ENCODE peak calls at places on chromosomes 7 and 10, in nine cellular contexts. X is neuronal stem cell, J is dorsolateral prefrontal cortex, W is A549, V is stomach, L is brain microvascular endothelial cell, E is left ventricle myocardium inferior, Y is AG04450, P is endodermal cell. I is an unnamed sample.

GRCh38 chr7:112161253-112162160 is 44.7 kb downstream of the DOCK4 start:
- DNase-seq in X (no peak), J (no peak), W (no peak), V (no peak), L (no peak), E (no peak), Y (no peak), P (no peak), I (no peak)

GRCh38 chr10:7525314-7526016 is 114.6 kb upstream of the SFMBT2 start:
- DNase-seq in X (peak), J (no peak), W (peak), V (peak), L (peak), E (no peak), Y (peak), P (peak), I (peak)

GRCh38 chr10:118501637-118502440 is 93.6 kb downstream of the PRLHR start:
- DNase-seq in X (no peak), J (no peak), W (peak), V (no peak), L (peak), E (no peak), Y (no peak), P (no peak), I (no peak)

GRCh38 chr7:33799766-33800165 is 105.6 kb upstream of the BMPER start:
- DNase-seq in X (no peak), J (no peak), W (no peak), V (no peak), L (no peak), E (no peak), Y (no peak), P (no peak), I (no peak)

GRCh38 chr10:74194545-74194944 is 43.5 kb downstream of the ADK start:
- DNase-seq in X (no peak), J (no peak), W (no peak), V (no peak), L (peak), E (no peak), Y (no peak), P (no peak), I (no peak)

GRCh38 chr7:3955751-3956696 is 655.0 kb downstream of the SDK1 start:
- DNase-seq in X (no peak), J (no peak), W (peak), V (no peak), L (peak), E (no peak), Y (no peak), P (no peak), I (no peak)

GRCh38 chr7:30165590-30165989 is 30.8 kb downstream of the MTURN start:
- DNase-seq in X (no peak), J (no peak), W (no peak), V (no peak), L (no peak), E (no peak), Y (no peak), P (no peak), I (no peak)

GRCh38 chr10:9009505-9009904 is 955.0 kb downstream of the GATA3 start:
- DNase-seq in X (no peak), J (no peak), W (no peak), V (no peak), L (no peak), E (no peak), Y (no peak), P (no peak), I (no peak)

GRCh38 chr10:29412452-29413004 is 123.7 kb downstream of the LYZL1 start:
- DNase-seq in X (no peak), J (no peak), W (no peak), V (no peak), L (no peak), E (no peak), Y (no peak), P (no peak), I (no peak)

GRCh38 chr10:3803884-3804741 is 19.1 kb upstream of the KLF6 start:
- DNase-seq in X (no peak), J (no peak), W (no peak), V (no peak), L (no peak), E (no peak), Y (no peak), P (no peak), I (no peak)

GRCh38 chr10:103079946-103080345 is 113.1 kb downstream of the NT5C2 start:
- DNase-seq in X (no peak), J (no peak), W (no peak), V (no peak), L (no peak), E (no peak), Y (no peak), P (peak), I (no peak)

GRCh38 chr7:105298439-105298894 is 90.3 kb downstream of the SRPK2 start:
- DNase-seq in X (no peak), J (no peak), W (no peak), V (no peak), L (no peak), E (no peak), Y (no peak), P (peak), I (no peak)

GRCh38 chr7:1168422-1168821 is 8.4 kb upstream of the ZFAND2A start:
- DNase-seq in X (no peak), J (no peak), W (no peak), V (no peak), L (no peak), E (no peak), Y (no peak), P (no peak), I (no peak)

GRCh38 chr10:47165711-47166404 is 134.1 kb upstream of the GDF10 start:
- DNase-seq in X (no peak), J (no peak), W (no peak), V (no peak), L (peak), E (peak), Y (peak), P (no peak), I (no peak)
- H3K4me3 ChIP-seq in X (no peak), J (peak), W (no peak), V (peak), L (peak), E (peak), Y (peak), P (no peak), I (no peak)

GRCh38 chr7:151088856-151089699 is 2.8 kb downstream of the AGAP3 start:
- DNase-seq in X (peak), J (no peak), W (no peak), V (peak), L (peak), E (peak), Y (no peak), P (no peak), I (peak)
- H3K27ac ChIP-seq in X (no peak), J (peak), W (no peak), V (peak), L (peak), E (peak), Y (peak), P (peak), I (peak)

DNA sequence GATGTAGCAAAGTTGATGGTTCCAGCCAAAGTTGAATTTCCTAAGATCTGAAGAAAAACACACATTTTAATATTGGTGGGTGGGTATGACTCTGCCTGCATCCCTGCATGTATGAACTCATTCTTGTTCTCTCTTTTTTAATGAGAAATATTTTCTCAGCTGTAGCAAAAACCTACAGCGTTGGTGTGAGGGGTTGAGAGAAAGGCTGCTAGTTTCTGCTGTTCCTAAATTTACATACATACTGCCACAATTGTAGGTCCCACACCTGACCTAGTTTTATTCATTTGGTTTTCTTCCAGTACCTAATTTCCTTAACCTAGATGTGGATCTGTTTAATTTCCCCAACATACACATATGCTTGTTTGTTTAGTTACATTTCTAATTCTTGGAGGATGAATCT is 4.6 kb downstream of the AGFG2 start:
- DNase-seq in X (no peak), J (no peak), W (no peak), V (no peak), L (no peak), E (no peak), Y (no peak), P (no peak), I (no peak)
- H3K4me3 ChIP-seq in X (no peak), J (no peak), W (no peak), V (no peak), L (no peak), E (no peak), Y (no peak), P (peak), I (no peak)

GRCh38 chr7:71746004-71746403 is 614.1 kb downstream of the GALNT17 start:
- DNase-seq in X (no peak), J (no peak), W (no peak), V (no peak), L (no peak), E (no peak), Y (no peak), P (no peak), I (peak)
- H3K27ac ChIP-seq in X (no peak), J (no peak), W (no peak), V (no peak), L (no peak), E (no peak), Y (no peak), P (no peak), I (no peak)

DNA sequence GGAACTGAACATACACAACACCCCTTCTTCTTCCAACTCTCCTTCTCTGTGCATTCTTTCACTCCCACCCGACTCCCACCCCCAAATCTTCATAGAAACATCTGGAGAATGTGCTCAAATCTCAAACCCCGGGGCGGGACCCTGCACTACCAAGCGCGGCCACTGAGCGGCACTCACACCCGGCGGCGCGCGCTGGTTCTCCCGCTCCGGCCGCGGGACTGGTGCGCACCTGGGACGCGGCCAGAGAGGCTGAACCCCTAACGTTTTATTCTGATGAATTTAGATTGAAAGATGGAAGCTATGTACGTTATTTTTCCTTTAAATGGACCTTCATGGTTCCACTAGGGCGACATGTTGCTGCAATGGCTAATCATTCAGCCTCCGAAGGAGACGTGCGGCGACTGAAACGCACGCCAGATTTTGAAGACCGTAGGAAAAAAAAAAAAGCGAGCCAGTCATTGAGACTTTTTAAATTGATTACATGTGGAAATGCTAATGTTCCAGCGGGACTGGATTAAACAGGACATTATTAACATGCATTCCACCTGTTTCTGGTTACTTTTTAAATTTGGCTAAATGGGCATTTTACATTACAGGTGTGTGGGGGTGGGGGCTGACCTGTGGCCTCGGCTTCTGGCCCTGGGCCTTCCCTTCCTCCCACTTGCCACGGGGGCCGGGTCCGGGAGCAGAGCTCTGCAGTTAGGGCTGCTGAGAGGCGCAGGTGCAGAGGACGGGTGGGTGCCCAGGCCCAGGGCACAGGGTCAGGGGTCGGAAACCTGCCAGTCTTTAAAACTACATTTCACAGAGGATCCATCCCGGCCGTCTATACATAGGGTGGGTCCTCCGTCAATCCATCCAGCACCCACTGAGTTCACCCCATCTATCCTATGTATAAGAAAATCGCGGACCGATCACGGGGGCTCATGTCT is 106.8 kb upstream of the INSIG1 start:
- DNase-seq in X (peak), J (no peak), W (peak), V (peak), L (peak), E (no peak), Y (no peak), P (peak), I (peak)
- H3K4me3 ChIP-seq in X (no peak), J (peak), W (peak), V (no peak), L (no peak), E (no peak), Y (peak), P (no peak), I (peak)

GRCh38 chr10:75723319-75723965 is 292.0 kb downstream of the LRMDA start:
- DNase-seq in X (no peak), J (no peak), W (no peak), V (no peak), L (no peak), E (no peak), Y (no peak), P (no peak), I (no peak)
- H3K27ac ChIP-seq in X (no peak), J (no peak), W (no peak), V (no peak), L (no peak), E (no peak), Y (no peak), P (no peak), I (no peak)

GRCh38 chr10:19745672-19746071 is 70.6 kb upstream of the PLXDC2 start:
- DNase-seq in X (no peak), J (no peak), W (no peak), V (no peak), L (peak), E (no peak), Y (no peak), P (no peak), I (no peak)
- H3K4me3 ChIP-seq in X (no peak), J (no peak), W (no peak), V (no peak), L (no peak), E (no peak), Y (no peak), P (no peak), I (no peak)

GRCh38 chr7:131094685-131095084 is 233.0 kb upstream of the MKLN1 start:
- DNase-seq in X (no peak), J (no peak), W (no peak), V (no peak), L (no peak), E (no peak), Y (no peak), P (no peak), I (no peak)
- H3K27ac ChIP-seq in X (no peak), J (peak), W (no peak), V (no peak), L (no peak), E (no peak), Y (no peak), P (no peak), I (no peak)

I was measured in WERI-Rb-1.